ENCODE peak calls at places on chromosomes 16 and 17, in six cellular contexts. B is T1000; M is T-helper 22 cell; N is stimulated activated CD4-positive, alpha-beta T cell treated with anti-CD3 and anti-CD28 coated beads, Interleukin-4, amount 100 ng/mL, for 4 hours; A is GDM1; V is RCC 7860. H is an unnamed sample.

GRCh38 chr16:1779234-1779701 is 3.1 kb downstream of the SPSB3 start:
- DNase-seq in M (no peak), A (no peak), B (no peak), V (no peak), N (no peak), H (no peak)

GRCh38 chr17:61729690-61730268 is 133.5 kb downstream of the BRIP1 start:
- DNase-seq in N (no peak), M (no peak), A (no peak), B (no peak), V (no peak), H (no peak)

GRCh38 chr17:82627827-82628226 is 20.4 kb downstream of the WDR45B start:
- DNase-seq in M (no peak), A (no peak), N (no peak), V (no peak), B (no peak), H (no peak)

GRCh38 chr17:74838275-74838674 is 21.4 kb downstream of the GRIN2C start:
- DNase-seq in M (no peak), A (no peak), V (no peak), N (no peak), B (no peak), H (no peak)

GRCh38 chr17:27564463-27564862 is 66.5 kb upstream of the LGALS9 start:
- DNase-seq in A (no peak), M (no peak), B (no peak), V (no peak), N (no peak), H (no peak)

GRCh38 chr17:70060415-70060814 is 14.6 kb upstream of the KCNJ16 start:
- DNase-seq in N (no peak), M (no peak), V (no peak), B (no peak), A (no peak), H (no peak)

GRCh38 chr17:7688808-7689316 is 585 bp downstream of the WRAP53 start:
- DNase-seq in N (no peak), V (no peak), B (no peak), A (no peak), M (no peak), H (no peak)

GRCh38 chr16:56355221-56355620 is 70.1 kb downstream of the AMFR start:
- DNase-seq in B (no peak), V (no peak), N (no peak), A (no peak), M (no peak), H (no peak)

GRCh38 chr17:39132192-39132600 is 19.2 kb downstream of the PLXDC1 start:
- DNase-seq in A (no peak), V (peak), M (no peak), N (no peak), B (peak), H (no peak)

GRCh38 chr17:4626734-4627256 is 14.7 kb downstream of the ALOX15 start:
- DNase-seq in M (no peak), V (no peak), A (no peak), N (no peak), B (no peak), H (no peak)

GRCh38 chr17:77822302-77823030 is 136.0 kb upstream of the TNRC6C start:
- DNase-seq in B (no peak), M (no peak), N (no peak), A (no peak), V (no peak), H (no peak)

GRCh38 chr16:9115277-9115676 is 23.8 kb downstream of the HAPSTR1 start:
- DNase-seq in N (no peak), A (no peak), B (no peak), M (no peak), V (peak), H (no peak)

GRCh38 chr17:61997649-61998048 is 67.4 kb downstream of the MED13 start:
- DNase-seq in M (no peak), B (no peak), A (no peak), V (no peak), N (no peak), H (no peak)

GRCh38 chr16:3907586-3907985 is 27.1 kb upstream of the CREBBP start:
- DNase-seq in B (no peak), M (no peak), A (no peak), V (no peak), N (no peak), H (no peak)

GRCh38 chr17:76432712-76433336 is 20.1 kb downstream of the UBE2O start:
- DNase-seq in M (no peak), A (no peak), V (peak), N (no peak), B (no peak), H (no peak)

GRCh38 chr17:39676198-39676819 is 8.1 kb downstream of the PNMT start:
- DNase-seq in B (no peak), M (no peak), N (no peak), A (peak), V (peak), H (no peak)

GRCh38 chr16:4410335-4411075 is 5.9 kb downstream of the CORO7 start:
- DNase-seq in A (no peak), B (no peak), M (no peak), N (no peak), V (no peak), H (no peak)

GRCh38 chr16:87346517-87347060 is 29.4 kb upstream of the C16orf95 start:
- DNase-seq in N (no peak), M (no peak), V (no peak), B (no peak), A (no peak), H (no peak)

GRCh38 chr17:78105551-78105950 is 23.0 kb downstream of the TMC6 start:
- DNase-seq in A (no peak), B (no peak), M (no peak), V (no peak), N (no peak), H (no peak)

H was measured in keratinocyte.